ENCODE peak calls at places on chromosomes 16 and 17, in four cellular contexts. G, I, F and X are unnamed samples.

GRCh38 chr17:64028874-64029464 is 8.5 kb upstream of the ICAM2 start:
- DNase-seq in I (peak), G (peak), F (peak), X (no peak)

GRCh38 chr16:51137097-51137496 is 14.0 kb downstream of the SALL1 start:
- DNase-seq in G (no peak), I (no peak), F (no peak), X (no peak)

GRCh38 chr17:28500712-28501379 is 5.3 kb upstream of the FOXN1 start:
- DNase-seq in I (peak), F (no peak), G (no peak), X (no peak)

GRCh38 chr17:83182620-83183063 is 103.2 kb downstream of the METRNL start:
- DNase-seq in G (no peak), I (no peak), F (no peak), X (no peak)

GRCh38 chr17:6139447-6139832 is 69.3 kb downstream of the WSCD1 start:
- DNase-seq in I (no peak), G (no peak), F (no peak), X (no peak)

GRCh38 chr16:29745853-29746345 is at the start of gene C16orf54:
- DNase-seq in G (no peak), I (peak), F (no peak), X (no peak)

GRCh38 chr17:65483438-65483837 is 78.0 kb downstream of the AXIN2 start:
- DNase-seq in I (no peak), F (no peak), G (no peak), X (no peak)

GRCh38 chr17:14201087-14201486 is 35.6 kb downstream of the CDRT15 start:
- DNase-seq in G (no peak), I (no peak), F (no peak), X (no peak)

GRCh38 chr17:81413497-81414135 is 18.4 kb downstream of the BAHCC1 start:
- DNase-seq in I (no peak), F (no peak), G (no peak), X (no peak)

GRCh38 chr17:79159471-79159870 is 84.8 kb downstream of the ENGASE start:
- DNase-seq in I (no peak), F (no peak), G (no peak), X (no peak)

GRCh38 chr16:86063696-86064405 is 164.9 kb downstream of the IRF8 start:
- DNase-seq in G (no peak), F (no peak), I (no peak), X (no peak)

GRCh38 chr17:1104222-1104621 is 75.6 kb downstream of the ABR start:
- DNase-seq in G (no peak), I (no peak), F (no peak), X (no peak)

GRCh38 chr16:27107185-27107592 is 40.5 kb downstream of the C16orf82 start:
- DNase-seq in I (no peak), G (no peak), F (no peak), X (no peak)

GRCh38 chr16:21038197-21038596 is 112.4 kb downstream of the DNAH3 start:
- DNase-seq in I (no peak), F (no peak), G (no peak), X (no peak)

GRCh38 chr17:12180644-12181261 is 160.1 kb downstream of the MAP2K4 start:
- DNase-seq in F (peak), G (peak), I (peak), X (peak)

GRCh38 chr16:21302454-21302853 is 24.4 kb upstream of the CRYM start:
- DNase-seq in I (peak), G (peak), F (no peak), X (no peak)